ENCODE peak calls at places on chromosomes 2 and 18, in seven cellular contexts. I is LNCaP clone FGC; U is upper lobe of right lung; H is activated CD8-positive, alpha-beta memory T cell treated with anti-CD3 and anti-CD28 coated beads for 1 hour; A is aorta; R is iris pigment epithelial cell; E is NCI-H1436. V is an unnamed sample.

GRCh38 chr2:43345872-43346271 is 119.5 kb upstream of the ZFP36L2 start:
- DNase-seq in I (no peak), U (no peak), H (no peak), A (no peak), R (no peak), E (no peak), V (no peak)

GRCh38 chr2:215107229-215108056 is 31.0 kb downstream of the ABCA12 start:
- DNase-seq in I (no peak), U (no peak), H (no peak), A (no peak), R (no peak), E (no peak), V (no peak)

GRCh38 chr2:26720322-26721166 is 28.0 kb downstream of the KCNK3 start:
- DNase-seq in I (peak), U (peak), H (no peak), A (peak), R (peak), E (no peak), V (peak)

GRCh38 chr2:7812231-7812995 is 869.4 kb upstream of the ID2 start:
- DNase-seq in I (no peak), U (no peak), H (no peak), A (no peak), R (peak), E (no peak), V (no peak)

GRCh38 chr2:85135066-85135914 is 2.1 kb downstream of the TCF7L1 start:
- DNase-seq in I (no peak), U (peak), H (no peak), A (no peak), R (no peak), E (no peak), V (no peak)

GRCh38 chr2:32832821-32833220 is 113.9 kb upstream of the LTBP1 start:
- DNase-seq in I (no peak), U (no peak), H (no peak), A (no peak), R (peak), E (no peak), V (no peak)

GRCh38 chr2:171160119-171160629 is 519 bp downstream of the TLK1 start:
- DNase-seq in I (no peak), U (peak), H (peak), A (peak), R (peak), E (no peak), V (peak)

GRCh38 chr2:202327887-202328286 is 48.2 kb upstream of the BMPR2 start:
- DNase-seq in I (no peak), U (no peak), H (no peak), A (no peak), R (no peak), E (no peak), V (no peak)

GRCh38 chr18:40529478-40529877 is 1425.6 kb upstream of the PIK3C3 start:
- DNase-seq in I (peak), U (no peak), H (no peak), A (no peak), R (peak), E (no peak), V (no peak)

GRCh38 chr2:3960106-3960505 is 256.7 kb downstream of the DCDC2C start:
- DNase-seq in I (no peak), U (no peak), H (no peak), A (no peak), R (peak), E (no peak), V (no peak)

GRCh38 chr2:47272031-47272864 is 117.1 kb upstream of the STPG4 start:
- DNase-seq in I (no peak), U (peak), H (peak), A (peak), R (peak), E (peak), V (peak)

GRCh38 chr2:237700583-237701032 is 73.2 kb downstream of the LRRFIP1 start:
- DNase-seq in I (no peak), U (peak), H (peak), A (peak), R (peak), E (peak), V (no peak)

GRCh38 chr2:96663829-96664228 is 21.3 kb downstream of the FER1L5 start:
- DNase-seq in I (no peak), U (no peak), H (no peak), A (peak), R (no peak), E (no peak), V (no peak)

GRCh38 chr2:234963785-234964615 is 12.2 kb downstream of the SH3BP4 start:
- DNase-seq in I (no peak), U (peak), H (no peak), A (peak), R (peak), E (no peak), V (peak)

GRCh38 chr2:866887-867286 is 83.8 kb upstream of the SNTG2 start:
- DNase-seq in I (no peak), U (peak), H (no peak), A (no peak), R (no peak), E (no peak), V (no peak)

GRCh38 chr2:103289101-103289725 is 527.4 kb downstream of the TMEM182 start:
- DNase-seq in I (no peak), U (no peak), H (no peak), A (no peak), R (no peak), E (no peak), V (no peak)

GRCh38 chr2:232537079-232537478 is 2.4 kb upstream of the CHRNG start:
- DNase-seq in I (no peak), U (peak), H (no peak), A (peak), R (no peak), E (no peak), V (peak)

GRCh38 chr2:212145111-212145510 is 393.5 kb downstream of the ERBB4 start:
- DNase-seq in I (no peak), U (no peak), H (no peak), A (no peak), R (peak), E (no peak), V (no peak)

GRCh38 chr2:214103199-214104001 is 307.5 kb upstream of the VWC2L start:
- DNase-seq in I (no peak), U (no peak), H (no peak), A (no peak), R (peak), E (peak), V (no peak)

GRCh38 chr18:44823286-44823685 is 142.6 kb downstream of the SETBP1 start:
- DNase-seq in I (no peak), U (no peak), H (no peak), A (no peak), R (no peak), E (no peak), V (no peak)